ENCODE peak calls at places on chromosomes 1 and 21, in eight cellular contexts. One of them, this sample, is unnamed.

GRCh38 chr1:152876827-152877226 is 1.3 kb upstream of the SMCP start:
- DNase-seq in GM12878: no peak
- DNase-seq in cardiac muscle cell: no peak
- DNase-seq in left ventricle myocardium inferior: no peak
- DNase-seq in WERI-Rb-1: no peak
- DNase-seq in epithelial cell of esophagus: no peak
- DNase-seq in prostate gland: no peak
- DNase-seq in IMR-90: no peak
- DNase-seq in this sample: no peak

GRCh38 chr1:221392453-221392852 is 349.4 kb downstream of the DUSP10 start:
- DNase-seq in prostate gland: no peak
- DNase-seq in left ventricle myocardium inferior: no peak
- DNase-seq in epithelial cell of esophagus: peak
- DNase-seq in IMR-90: peak
- DNase-seq in GM12878: no peak
- DNase-seq in WERI-Rb-1: no peak
- DNase-seq in cardiac muscle cell: no peak
- DNase-seq in this sample: no peak

GRCh38 chr1:43653339-43653738 is 3.4 kb downstream of the KDM4A start:
- DNase-seq in IMR-90: peak
- DNase-seq in prostate gland: no peak
- DNase-seq in left ventricle myocardium inferior: no peak
- DNase-seq in epithelial cell of esophagus: peak
- DNase-seq in WERI-Rb-1: peak
- DNase-seq in GM12878: peak
- DNase-seq in cardiac muscle cell: no peak
- DNase-seq in this sample: peak

GRCh38 chr21:20276954-20277353 is 721.3 kb upstream of the NCAM2 start:
- DNase-seq in GM12878: no peak
- DNase-seq in left ventricle myocardium inferior: no peak
- DNase-seq in prostate gland: no peak
- DNase-seq in epithelial cell of esophagus: no peak
- DNase-seq in cardiac muscle cell: no peak
- DNase-seq in IMR-90: no peak
- DNase-seq in WERI-Rb-1: no peak
- DNase-seq in this sample: no peak

GRCh38 chr1:83901547-83902155 is 97.3 kb downstream of the TTLL7 start:
- DNase-seq in epithelial cell of esophagus: peak
- DNase-seq in prostate gland: peak
- DNase-seq in cardiac muscle cell: no peak
- DNase-seq in left ventricle myocardium inferior: no peak
- DNase-seq in GM12878: no peak
- DNase-seq in WERI-Rb-1: no peak
- DNase-seq in IMR-90: peak
- DNase-seq in this sample: no peak

GRCh38 chr1:33792651-33793050 is 71.2 kb upstream of the HMGB4 start:
- DNase-seq in epithelial cell of esophagus: no peak
- DNase-seq in cardiac muscle cell: no peak
- DNase-seq in GM12878: no peak
- DNase-seq in prostate gland: no peak
- DNase-seq in left ventricle myocardium inferior: no peak
- DNase-seq in WERI-Rb-1: no peak
- DNase-seq in IMR-90: no peak
- DNase-seq in this sample: no peak

GRCh38 chr1:64572222-64572900 is 102.4 kb downstream of the CACHD1 start:
- DNase-seq in epithelial cell of esophagus: peak
- DNase-seq in GM12878: no peak
- DNase-seq in prostate gland: no peak
- DNase-seq in left ventricle myocardium inferior: no peak
- DNase-seq in cardiac muscle cell: peak
- DNase-seq in IMR-90: no peak
- DNase-seq in WERI-Rb-1: peak
- DNase-seq in this sample: peak

GRCh38 chr1:30852026-30852425 is 56.5 kb downstream of the SDC3 start:
- DNase-seq in GM12878: no peak
- DNase-seq in cardiac muscle cell: no peak
- DNase-seq in prostate gland: peak
- DNase-seq in IMR-90: peak
- DNase-seq in epithelial cell of esophagus: peak
- DNase-seq in WERI-Rb-1: no peak
- DNase-seq in left ventricle myocardium inferior: peak
- DNase-seq in this sample: no peak

GRCh38 chr1:24944318-24944717 is 14.2 kb upstream of the RUNX3 start:
- DNase-seq in IMR-90: no peak
- DNase-seq in cardiac muscle cell: no peak
- DNase-seq in left ventricle myocardium inferior: no peak
- DNase-seq in GM12878: no peak
- DNase-seq in epithelial cell of esophagus: no peak
- DNase-seq in WERI-Rb-1: no peak
- DNase-seq in prostate gland: no peak
- DNase-seq in this sample: no peak

GRCh38 chr21:32463889-32464300 is 51.4 kb downstream of the EVA1C start:
- DNase-seq in GM12878: no peak
- DNase-seq in epithelial cell of esophagus: peak
- DNase-seq in IMR-90: peak
- DNase-seq in WERI-Rb-1: no peak
- DNase-seq in cardiac muscle cell: no peak
- DNase-seq in left ventricle myocardium inferior: no peak
- DNase-seq in prostate gland: peak
- DNase-seq in this sample: no peak

GRCh38 chr1:19969898-19970660 is 9.3 kb downstream of the PLA2G2A start:
- DNase-seq in left ventricle myocardium inferior: no peak
- DNase-seq in epithelial cell of esophagus: peak
- DNase-seq in IMR-90: no peak
- DNase-seq in prostate gland: no peak
- DNase-seq in GM12878: no peak
- DNase-seq in cardiac muscle cell: no peak
- DNase-seq in WERI-Rb-1: no peak
- DNase-seq in this sample: no peak

GRCh38 chr1:25033828-25034451 is 103.9 kb upstream of the RUNX3 start:
- DNase-seq in prostate gland: no peak
- DNase-seq in left ventricle myocardium inferior: peak
- DNase-seq in epithelial cell of esophagus: no peak
- DNase-seq in GM12878: no peak
- DNase-seq in cardiac muscle cell: no peak
- DNase-seq in WERI-Rb-1: no peak
- DNase-seq in IMR-90: no peak
- DNase-seq in this sample: no peak

GRCh38 chr1:3632298-3632697 is 7.5 kb downstream of the TPRG1L start:
- DNase-seq in GM12878: no peak
- DNase-seq in epithelial cell of esophagus: no peak
- DNase-seq in IMR-90: no peak
- DNase-seq in WERI-Rb-1: no peak
- DNase-seq in left ventricle myocardium inferior: no peak
- DNase-seq in prostate gland: no peak
- DNase-seq in cardiac muscle cell: no peak
- DNase-seq in this sample: no peak

GRCh38 chr1:165063181-165063955 is 293.1 kb downstream of the LMX1A start:
- DNase-seq in cardiac muscle cell: no peak
- DNase-seq in IMR-90: no peak
- DNase-seq in epithelial cell of esophagus: no peak
- DNase-seq in left ventricle myocardium inferior: no peak
- DNase-seq in WERI-Rb-1: no peak
- DNase-seq in GM12878: no peak
- DNase-seq in prostate gland: no peak
- DNase-seq in this sample: no peak

GRCh38 chr1:27299385-27300252 is 22.3 kb upstream of the TMEM222 start:
- DNase-seq in WERI-Rb-1: peak
- DNase-seq in prostate gland: peak
- DNase-seq in cardiac muscle cell: peak
- DNase-seq in left ventricle myocardium inferior: peak
- DNase-seq in IMR-90: peak
- DNase-seq in epithelial cell of esophagus: peak
- DNase-seq in GM12878: no peak
- DNase-seq in this sample: peak

GRCh38 chr1:151964510-151964909 is 29.1 kb downstream of the S100A10 start:
- DNase-seq in left ventricle myocardium inferior: no peak
- DNase-seq in cardiac muscle cell: no peak
- DNase-seq in epithelial cell of esophagus: no peak
- DNase-seq in IMR-90: no peak
- DNase-seq in WERI-Rb-1: no peak
- DNase-seq in prostate gland: no peak
- DNase-seq in GM12878: no peak
- DNase-seq in this sample: no peak

GRCh38 chr1:59071289-59071688 is 225.6 kb upstream of the FGGY start:
- DNase-seq in IMR-90: no peak
- DNase-seq in WERI-Rb-1: no peak
- DNase-seq in left ventricle myocardium inferior: no peak
- DNase-seq in prostate gland: peak
- DNase-seq in GM12878: no peak
- DNase-seq in epithelial cell of esophagus: no peak
- DNase-seq in cardiac muscle cell: no peak
- DNase-seq in this sample: no peak

GRCh38 chr1:3313579-3313955 is 140.9 kb upstream of the ARHGEF16 start:
- DNase-seq in prostate gland: peak
- DNase-seq in WERI-Rb-1: no peak
- DNase-seq in GM12878: no peak
- DNase-seq in cardiac muscle cell: no peak
- DNase-seq in epithelial cell of esophagus: no peak
- DNase-seq in left ventricle myocardium inferior: peak
- DNase-seq in IMR-90: peak
- DNase-seq in this sample: peak

GRCh38 chr1:244050835-244051444 is at the start of gene ZBTB18:
- DNase-seq in IMR-90: peak
- DNase-seq in epithelial cell of esophagus: no peak
- DNase-seq in GM12878: no peak
- DNase-seq in cardiac muscle cell: no peak
- DNase-seq in left ventricle myocardium inferior: peak
- DNase-seq in WERI-Rb-1: peak
- DNase-seq in prostate gland: no peak
- DNase-seq in this sample: peak

GRCh38 chr1:147167361-147167760 is 4.9 kb downstream of the PRKAB2 start:
- DNase-seq in WERI-Rb-1: no peak
- DNase-seq in prostate gland: no peak
- DNase-seq in GM12878: no peak
- DNase-seq in IMR-90: peak
- DNase-seq in left ventricle myocardium inferior: no peak
- DNase-seq in cardiac muscle cell: no peak
- DNase-seq in epithelial cell of esophagus: peak
- DNase-seq in this sample: no peak

GRCh38 chr1:10299174-10299573 is 88.8 kb downstream of the KIF1B start:
- DNase-seq in epithelial cell of esophagus: no peak
- DNase-seq in GM12878: peak
- DNase-seq in WERI-Rb-1: no peak
- DNase-seq in IMR-90: no peak
- DNase-seq in left ventricle myocardium inferior: no peak
- DNase-seq in cardiac muscle cell: no peak
- DNase-seq in prostate gland: no peak
- DNase-seq in this sample: no peak

GRCh38 chr1:12513176-12513575 is 104.8 kb downstream of the DHRS3 start:
- DNase-seq in cardiac muscle cell: no peak
- DNase-seq in epithelial cell of esophagus: no peak
- DNase-seq in GM12878: no peak
- DNase-seq in WERI-Rb-1: no peak
- DNase-seq in prostate gland: no peak
- DNase-seq in IMR-90: no peak
- DNase-seq in left ventricle myocardium inferior: no peak
- DNase-seq in this sample: no peak

GRCh38 chr1:47724427-47724999 is 272.7 kb downstream of the TRABD2B start:
- DNase-seq in GM12878: no peak
- DNase-seq in IMR-90: no peak
- DNase-seq in cardiac muscle cell: no peak
- DNase-seq in epithelial cell of esophagus: peak
- DNase-seq in WERI-Rb-1: no peak
- DNase-seq in left ventricle myocardium inferior: no peak
- DNase-seq in prostate gland: no peak
- DNase-seq in this sample: peak

GRCh38 chr1:98385691-98386090 is 275.8 kb upstream of the SNX7 start:
- DNase-seq in cardiac muscle cell: no peak
- DNase-seq in IMR-90: peak
- DNase-seq in left ventricle myocardium inferior: no peak
- DNase-seq in epithelial cell of esophagus: no peak
- DNase-seq in WERI-Rb-1: no peak
- DNase-seq in GM12878: no peak
- DNase-seq in prostate gland: no peak
- DNase-seq in this sample: no peak

GRCh38 chr1:85569737-85570404 is 10.7 kb upstream of the CCN1 start:
- DNase-seq in GM12878: no peak
- DNase-seq in left ventricle myocardium inferior: no peak
- DNase-seq in epithelial cell of esophagus: no peak
- DNase-seq in WERI-Rb-1: no peak
- DNase-seq in cardiac muscle cell: no peak
- DNase-seq in prostate gland: no peak
- DNase-seq in IMR-90: peak
- DNase-seq in this sample: no peak
- H3K4me3 ChIP-seq in GM12878: no peak
- H3K4me3 ChIP-seq in left ventricle myocardium inferior: no peak
- H3K4me3 ChIP-seq in epithelial cell of esophagus: no peak
- H3K4me3 ChIP-seq in WERI-Rb-1: no peak
- H3K4me3 ChIP-seq in cardiac muscle cell: no peak
- H3K4me3 ChIP-seq in prostate gland: no peak
- H3K4me3 ChIP-seq in IMR-90: no peak
- H3K4me3 ChIP-seq in this sample: no peak

GRCh38 chr1:150256193-150256548 is 1.4 kb upstream of the CA14 start:
- DNase-seq in epithelial cell of esophagus: no peak
- DNase-seq in WERI-Rb-1: no peak
- DNase-seq in IMR-90: no peak
- DNase-seq in prostate gland: no peak
- DNase-seq in GM12878: no peak
- DNase-seq in cardiac muscle cell: no peak
- DNase-seq in left ventricle myocardium inferior: no peak
- DNase-seq in this sample: no peak
- H3K4me3 ChIP-seq in epithelial cell of esophagus: no peak
- H3K4me3 ChIP-seq in WERI-Rb-1: peak
- H3K4me3 ChIP-seq in IMR-90: no peak
- H3K4me3 ChIP-seq in prostate gland: no peak
- H3K4me3 ChIP-seq in GM12878: peak
- H3K4me3 ChIP-seq in cardiac muscle cell: peak
- H3K4me3 ChIP-seq in left ventricle myocardium inferior: peak
- H3K4me3 ChIP-seq in this sample: peak

GRCh38 chr1:156279837-156280236 is 2.8 kb downstream of the SMG5 start:
- DNase-seq in cardiac muscle cell: no peak
- DNase-seq in prostate gland: no peak
- DNase-seq in left ventricle myocardium inferior: no peak
- DNase-seq in WERI-Rb-1: no peak
- DNase-seq in GM12878: no peak
- DNase-seq in epithelial cell of esophagus: no peak
- DNase-seq in IMR-90: no peak
- DNase-seq in this sample: no peak
- H3K4me3 ChIP-seq in cardiac muscle cell: no peak
- H3K4me3 ChIP-seq in prostate gland: no peak
- H3K4me3 ChIP-seq in left ventricle myocardium inferior: no peak
- H3K4me3 ChIP-seq in WERI-Rb-1: no peak
- H3K4me3 ChIP-seq in GM12878: peak
- H3K4me3 ChIP-seq in epithelial cell of esophagus: no peak
- H3K4me3 ChIP-seq in IMR-90: no peak
- H3K4me3 ChIP-seq in this sample: no peak

GRCh38 chr21:16424331-16424749 is 694.6 kb downstream of the USP25 start:
- DNase-seq in left ventricle myocardium inferior: no peak
- DNase-seq in cardiac muscle cell: no peak
- DNase-seq in WERI-Rb-1: no peak
- DNase-seq in GM12878: no peak
- DNase-seq in IMR-90: no peak
- DNase-seq in prostate gland: no peak
- DNase-seq in epithelial cell of esophagus: peak
- DNase-seq in this sample: no peak
- H3K4me3 ChIP-seq in left ventricle myocardium inferior: peak
- H3K4me3 ChIP-seq in cardiac muscle cell: no peak
- H3K4me3 ChIP-seq in WERI-Rb-1: no peak
- H3K4me3 ChIP-seq in GM12878: no peak
- H3K4me3 ChIP-seq in IMR-90: no peak
- H3K4me3 ChIP-seq in prostate gland: peak
- H3K4me3 ChIP-seq in epithelial cell of esophagus: peak
- H3K4me3 ChIP-seq in this sample: no peak

GRCh38 chr1:23864801-23865542 is 3.1 kb downstream of the FUCA1 start:
- DNase-seq in epithelial cell of esophagus: no peak
- DNase-seq in WERI-Rb-1: no peak
- DNase-seq in left ventricle myocardium inferior: no peak
- DNase-seq in cardiac muscle cell: no peak
- DNase-seq in IMR-90: no peak
- DNase-seq in prostate gland: no peak
- DNase-seq in GM12878: no peak
- DNase-seq in this sample: no peak
- H3K4me3 ChIP-seq in epithelial cell of esophagus: no peak
- H3K4me3 ChIP-seq in WERI-Rb-1: no peak
- H3K4me3 ChIP-seq in left ventricle myocardium inferior: no peak
- H3K4me3 ChIP-seq in cardiac muscle cell: no peak
- H3K4me3 ChIP-seq in IMR-90: no peak
- H3K4me3 ChIP-seq in prostate gland: no peak
- H3K4me3 ChIP-seq in GM12878: peak
- H3K4me3 ChIP-seq in this sample: no peak